ENCODE peak calls at places on chromosomes 5 and 9, in seven cellular contexts. K, P, J, L, C, N and X are unnamed samples.

GRCh38 chr5:129098488-129099183 is 4.1 kb downstream of the ISOC1 start:
- DNase-seq in K (no peak), P (peak), J (no peak), L (no peak), C (no peak), N (no peak), X (no peak)

GRCh38 chr5:64972591-64972990 is 203.9 kb downstream of the CWC27 start:
- DNase-seq in K (no peak), P (no peak), J (no peak), L (no peak), C (peak), N (no peak), X (no peak)

GRCh38 chr9:13213337-13213736 is 66.2 kb downstream of the MPDZ start:
- DNase-seq in K (no peak), P (no peak), J (no peak), L (peak), C (peak), N (peak), X (no peak)

GRCh38 chr5:168947212-168947868 is 353.6 kb downstream of the SLIT3 start:
- DNase-seq in K (no peak), P (peak), J (peak), L (no peak), C (peak), N (peak), X (no peak)

GRCh38 chr5:173451031-173451430 is 122.8 kb upstream of the STC2 start:
- DNase-seq in K (no peak), P (peak), J (peak), L (no peak), C (no peak), N (peak), X (no peak)

GRCh38 chr5:112863549-112863948 is 2.5 kb downstream of the SRP19 start:
- DNase-seq in K (no peak), P (no peak), J (no peak), L (no peak), C (no peak), N (no peak), X (no peak)

GRCh38 chr9:69653261-69653660 is 18.9 kb downstream of the APBA1 start:
- DNase-seq in K (no peak), P (no peak), J (no peak), L (no peak), C (no peak), N (no peak), X (no peak)

GRCh38 chr5:112006721-112007120 is 249.7 kb upstream of the NREP start:
- DNase-seq in K (no peak), P (no peak), J (no peak), L (peak), C (peak), N (no peak), X (no peak)

GRCh38 chr5:143119301-143119769 is 284.2 kb downstream of the NR3C1 start:
- DNase-seq in K (no peak), P (peak), J (no peak), L (no peak), C (no peak), N (no peak), X (no peak)

GRCh38 chr5:12745537-12745936 is 841.3 kb upstream of the CTNND2 start:
- DNase-seq in K (no peak), P (no peak), J (no peak), L (no peak), C (no peak), N (no peak), X (no peak)
- TF ChIP-seq CTCF in K (no peak), P (no peak), J (no peak), L (no peak), C (no peak), N (no peak), X (no peak)

DNA sequence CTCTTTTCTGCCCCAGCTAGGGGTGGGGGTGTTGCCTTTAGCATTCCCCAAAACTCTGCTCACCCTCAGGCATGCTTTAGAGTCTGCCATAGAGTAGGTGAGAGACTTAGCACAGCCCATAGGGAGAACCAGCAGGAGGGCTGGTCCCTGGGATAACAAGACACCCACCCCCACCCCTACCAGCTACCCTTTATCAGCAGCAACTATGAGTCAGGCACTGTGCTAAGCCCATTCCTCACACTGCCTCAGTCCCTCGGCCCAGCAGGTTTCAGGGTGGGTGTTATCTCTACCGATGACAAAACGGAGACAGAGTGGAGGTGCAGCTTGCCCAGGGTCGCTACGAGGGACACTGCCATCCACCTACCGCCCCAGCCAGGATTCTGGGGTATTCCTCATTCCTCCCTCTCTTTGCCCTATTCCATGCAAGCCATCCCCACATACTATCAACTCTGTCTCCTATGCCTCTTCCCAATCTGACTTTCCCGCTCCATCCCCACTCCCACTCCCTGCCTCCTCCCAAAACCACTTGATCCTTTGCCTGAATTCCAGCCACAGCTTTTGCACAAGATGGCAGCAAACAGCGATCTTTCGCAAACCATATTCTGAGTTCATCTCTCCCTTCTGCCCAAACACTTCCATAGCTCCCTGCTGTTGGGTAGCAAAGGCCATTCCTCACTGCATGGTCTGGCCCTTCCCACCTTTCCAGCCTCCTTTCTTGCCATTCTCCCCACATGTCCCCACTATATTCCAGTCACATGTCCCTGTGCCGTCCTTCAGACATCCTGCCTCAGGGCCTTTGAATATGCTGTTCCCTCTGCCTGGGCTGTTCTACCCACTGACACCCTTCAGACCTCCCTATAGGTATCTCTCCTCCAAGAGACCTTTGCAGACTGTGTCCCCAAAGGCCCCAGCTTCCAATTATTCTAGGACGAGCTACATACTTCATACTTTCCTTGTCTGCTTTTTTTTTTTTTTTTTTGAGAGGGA is 5.1 kb downstream of the CIZ1 start:
- DNase-seq in K (no peak), P (no peak), J (no peak), L (no peak), C (no peak), N (no peak), X (no peak)
- H3K4me3 ChIP-seq in K (no peak), P (no peak), J (no peak), L (no peak), C (no peak), N (no peak), X (no peak)

DNA sequence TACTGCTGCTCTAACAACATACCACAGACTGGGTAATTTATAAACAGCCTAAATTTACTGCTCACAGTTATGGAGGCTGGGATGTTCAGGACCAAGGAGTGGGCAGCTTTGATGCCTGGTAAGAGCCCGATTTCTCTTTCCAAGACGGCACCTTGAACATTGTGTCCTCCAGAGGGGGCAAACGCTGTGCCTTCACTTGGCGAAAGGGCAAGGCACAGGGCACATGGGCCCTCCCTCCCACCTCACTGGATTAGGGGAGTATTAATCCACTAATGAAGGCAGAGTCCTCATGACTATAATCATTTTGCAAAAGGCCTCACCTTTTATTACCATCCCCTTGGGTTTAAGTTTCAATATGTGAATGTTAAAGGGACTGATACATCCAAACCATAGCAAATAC is 397.7 kb downstream of the TMEM38B start:
- DNase-seq in K (no peak), P (no peak), J (no peak), L (no peak), C (no peak), N (no peak), X (no peak)
- TF ChIP-seq CTCF in K (no peak), P (no peak), J (no peak), L (no peak), C (no peak), N (no peak), X (no peak)

GRCh38 chr5:32317056-32317455 is 4.3 kb upstream of the MTMR12 start:
- DNase-seq in K (no peak), P (no peak), J (no peak), L (no peak), C (no peak), N (no peak), X (no peak)

GRCh38 chr5:32314658-32315057 is 1.9 kb upstream of the MTMR12 start:
- DNase-seq in K (no peak), P (no peak), J (no peak), L (no peak), C (no peak), N (no peak), X (no peak)

GRCh38 chr5:32312194-32312681 is 501 bp downstream of the MTMR12 start:
- DNase-seq in K (peak), P (peak), J (peak), L (no peak), C (peak), N (peak), X (no peak)

GRCh38 chr5:32312682-32313523 is at the start of gene MTMR12:
- DNase-seq in K (peak), P (peak), J (peak), L (peak), C (peak), N (peak), X (peak)

DNA sequence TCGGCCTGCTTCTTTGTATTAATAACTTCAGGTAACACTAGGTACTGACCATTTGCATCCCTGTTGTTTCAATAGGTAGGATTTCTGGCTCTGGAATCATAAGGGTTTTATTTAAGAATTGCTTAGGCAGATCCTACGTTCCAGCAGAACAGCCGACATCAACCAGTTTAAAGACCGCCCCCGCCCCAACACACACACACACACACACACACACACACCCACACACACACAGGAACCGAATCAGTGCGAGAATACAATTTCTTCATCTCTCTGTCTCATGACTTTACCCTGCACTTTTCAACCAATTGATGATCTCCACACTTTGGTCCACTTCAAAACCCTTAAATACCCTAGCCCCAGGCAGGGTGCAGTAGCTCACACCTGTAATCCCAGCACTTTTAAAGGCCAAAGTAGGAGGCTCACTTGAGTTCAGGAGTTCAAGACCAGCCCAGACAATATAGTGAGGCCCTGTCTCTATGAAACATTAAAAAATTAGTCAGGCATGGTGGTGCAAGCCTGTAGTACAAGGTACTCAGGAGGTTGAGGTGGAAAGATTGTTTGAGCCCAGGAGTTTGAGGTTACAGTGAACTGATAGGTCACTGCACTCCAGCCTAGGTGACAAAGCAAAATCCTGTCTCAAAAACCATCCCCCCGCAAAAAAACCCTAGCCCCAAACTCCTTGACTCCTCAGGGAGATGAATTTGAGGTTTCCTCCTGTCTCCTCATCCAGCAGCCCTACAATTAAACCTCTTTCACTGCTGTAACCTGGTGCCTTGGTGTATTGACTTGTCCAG is 2.7 kb upstream of the MTMR12 start:
- DNase-seq in K (no peak), P (no peak), J (no peak), L (no peak), C (no peak), N (no peak), X (no peak)
- H3K4me3 ChIP-seq in K (no peak), P (no peak), J (no peak), L (no peak), C (no peak), N (no peak), X (no peak)

GRCh38 chr9:95270790-95271189 is 46.7 kb downstream of the FANCC start:
- DNase-seq in K (no peak), P (no peak), J (no peak), L (no peak), C (no peak), N (no peak), X (no peak)

GRCh38 chr9:95264954-95265615 is 52.4 kb downstream of the FANCC start:
- DNase-seq in K (no peak), P (no peak), J (peak), L (peak), C (peak), N (peak), X (no peak)

GRCh38 chr9:95266649-95267048 is 50.9 kb downstream of the FANCC start:
- DNase-seq in K (no peak), P (no peak), J (no peak), L (no peak), C (no peak), N (no peak), X (no peak)

GRCh38 chr9:95265960-95266359 is 51.5 kb downstream of the FANCC start:
- DNase-seq in K (no peak), P (no peak), J (no peak), L (no peak), C (no peak), N (no peak), X (no peak)

DNA sequence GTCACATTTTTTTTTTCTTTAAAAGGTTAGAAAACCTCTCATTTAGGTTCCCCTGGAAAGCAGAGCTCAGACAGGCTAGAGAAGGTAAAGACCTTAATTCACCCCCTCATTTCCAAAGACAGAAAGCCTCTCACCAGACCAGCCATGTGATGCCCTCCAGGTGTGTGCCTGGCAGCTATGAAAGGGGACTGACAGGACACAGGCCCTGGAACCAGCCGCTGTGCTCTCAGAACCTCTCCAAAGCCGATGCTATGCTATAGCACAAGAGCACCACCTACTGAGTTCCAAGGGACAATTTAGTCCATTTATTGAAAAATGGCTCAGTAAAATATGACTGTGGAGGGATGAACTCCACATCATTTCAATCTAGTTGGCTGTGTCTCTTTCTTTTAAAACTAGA is 48.8 kb downstream of the FANCC start:
- DNase-seq in K (no peak), P (no peak), J (peak), L (no peak), C (peak), N (peak), X (no peak)
- TF ChIP-seq CTCF in K (peak), P (no peak), J (peak), L (peak), C (peak), N (peak), X (peak)

DNA sequence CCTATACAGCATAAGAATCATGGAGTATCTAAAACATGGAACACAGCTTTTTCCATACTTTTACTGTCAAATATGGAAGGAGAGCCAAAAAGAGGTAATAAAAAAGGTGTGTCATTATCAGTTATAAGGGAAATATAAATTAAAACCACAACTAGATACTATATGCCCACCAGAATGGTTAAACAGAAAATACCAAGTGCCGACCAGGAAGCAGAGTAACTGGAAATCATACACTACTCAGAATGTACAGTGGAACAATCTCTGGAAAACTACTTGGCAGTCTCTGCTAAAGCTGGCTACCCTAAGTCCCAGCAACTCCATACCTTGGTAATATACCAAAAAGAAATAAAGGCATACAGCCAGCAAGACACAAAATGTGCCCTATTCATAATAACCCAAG is 2.4 kb downstream of the PAIP1 start:
- DNase-seq in K (no peak), P (no peak), J (no peak), L (no peak), C (no peak), N (no peak), X (no peak)
- H3K4me3 ChIP-seq in K (peak), P (no peak), J (peak), L (peak), C (peak), N (peak), X (peak)

GRCh38 chr5:53733853-53734252 is 173.4 kb downstream of the NDUFS4 start:
- DNase-seq in K (no peak), P (no peak), J (no peak), L (no peak), C (no peak), N (peak), X (no peak)
- TF ChIP-seq CTCF in K (no peak), P (no peak), J (no peak), L (no peak), C (no peak), N (no peak), X (peak)